ENCODE peak calls at places on chromosomes 7 and 10, in nine cellular contexts. G is HS-5; U is hypothalamus; V is GM12865; E is CD4-positive, alpha-beta T cell; M is kidney tubule cell; P is NCI-H748 treated with DMSO at 0.1 percent for 48 hours; H is body of pancreas; T is HTR-8/SVneo. O is an unnamed sample.

GRCh38 chr7:158710651-158711102 is 6.1 kb upstream of the NCAPG2 start:
- DNase-seq in G (no peak), U (no peak), V (peak), E (no peak), M (no peak), P (no peak), H (no peak), T (no peak), O (no peak)

GRCh38 chr10:130897815-130898214 is 413.7 kb downstream of the TCERG1L start:
- DNase-seq in G (no peak), U (no peak), V (no peak), E (no peak), M (no peak), P (no peak), H (no peak), T (no peak), O (no peak)

GRCh38 chr7:42161723-42162122 is 75.3 kb downstream of the GLI3 start:
- DNase-seq in G (no peak), U (no peak), V (no peak), E (no peak), M (no peak), P (no peak), H (no peak), T (no peak), O (no peak)

GRCh38 chr7:91263359-91264082 is 712 bp upstream of the FZD1 start:
- DNase-seq in G (no peak), U (peak), V (peak), E (no peak), M (peak), P (peak), H (peak), T (no peak), O (no peak)

GRCh38 chr7:15921576-15921975 is 235.1 kb upstream of the MEOX2 start:
- DNase-seq in G (peak), U (no peak), V (no peak), E (no peak), M (no peak), P (no peak), H (no peak), T (peak), O (no peak)

GRCh38 chr10:12351447-12351846 is 2.1 kb downstream of the CAMK1D start:
- DNase-seq in G (no peak), U (no peak), V (peak), E (no peak), M (no peak), P (peak), H (no peak), T (no peak), O (no peak)

GRCh38 chr10:983951-984705 is 4.1 kb upstream of the GTPBP4 start:
- DNase-seq in G (no peak), U (no peak), V (no peak), E (no peak), M (peak), P (no peak), H (no peak), T (no peak), O (no peak)

GRCh38 chr7:34821965-34822558 is 164.0 kb downstream of the NPSR1 start:
- DNase-seq in G (no peak), U (no peak), V (no peak), E (no peak), M (no peak), P (no peak), H (no peak), T (no peak), O (no peak)

GRCh38 chr7:148882668-148883232 is 1.3 kb downstream of the EZH2 start:
- DNase-seq in G (no peak), U (no peak), V (no peak), E (no peak), M (no peak), P (no peak), H (no peak), T (no peak), O (peak)

GRCh38 chr7:23397241-23397640 is 73.0 kb downstream of the IGF2BP3 start:
- DNase-seq in G (no peak), U (no peak), V (no peak), E (no peak), M (no peak), P (no peak), H (no peak), T (no peak), O (no peak)

GRCh38 chr7:46178685-46179084 is 257.6 kb upstream of the IGFBP3 start:
- DNase-seq in G (peak), U (no peak), V (no peak), E (no peak), M (peak), P (no peak), H (no peak), T (no peak), O (no peak)

GRCh38 chr10:91860885-91861284 is 48.4 kb downstream of the FGFBP3 start:
- DNase-seq in G (no peak), U (no peak), V (no peak), E (no peak), M (no peak), P (no peak), H (no peak), T (no peak), O (no peak)

GRCh38 chr7:155168607-155169006 is 98.5 kb downstream of the HTR5A start:
- DNase-seq in G (no peak), U (no peak), V (no peak), E (no peak), M (no peak), P (no peak), H (no peak), T (no peak), O (no peak)

GRCh38 chr7:129958643-129959479 is 6.1 kb upstream of the UBE2H start:
- DNase-seq in G (peak), U (peak), V (no peak), E (no peak), M (peak), P (no peak), H (peak), T (peak), O (no peak)

GRCh38 chr7:87797798-87798403 is 78.3 kb downstream of the SLC25A40 start:
- DNase-seq in G (peak), U (no peak), V (peak), E (no peak), M (peak), P (peak), H (no peak), T (peak), O (no peak)

GRCh38 chr7:47693161-47693740 is 111.3 kb upstream of the TNS3 start:
- DNase-seq in G (peak), U (no peak), V (no peak), E (no peak), M (peak), P (no peak), H (no peak), T (no peak), O (no peak)

GRCh38 chr10:122859527-122859926 is 13.9 kb upstream of the CUZD1 start:
- DNase-seq in G (no peak), U (no peak), V (no peak), E (no peak), M (no peak), P (no peak), H (no peak), T (no peak), O (no peak)

GRCh38 chr7:101977249-101977648 is 159.8 kb downstream of the CUX1 start:
- DNase-seq in G (no peak), U (no peak), V (no peak), E (no peak), M (no peak), P (no peak), H (no peak), T (no peak), O (no peak)

GRCh38 chr7:91089382-91089963 is 174.8 kb upstream of the FZD1 start:
- DNase-seq in G (no peak), U (no peak), V (peak), E (no peak), M (peak), P (peak), H (no peak), T (no peak), O (no peak)

GRCh38 chr10:79093658-79094411 is 25.1 kb downstream of the ZMIZ1 start:
- DNase-seq in G (no peak), U (no peak), V (peak), E (no peak), M (no peak), P (no peak), H (peak), T (no peak), O (no peak)

GRCh38 chr10:70532554-70533188 is 54.1 kb downstream of the PALD1 start:
- DNase-seq in G (no peak), U (no peak), V (no peak), E (no peak), M (no peak), P (no peak), H (no peak), T (no peak), O (no peak)

GRCh38 chr7:20417260-20417659 is 86.6 kb downstream of the ITGB8 start:
- DNase-seq in G (no peak), U (no peak), V (no peak), E (no peak), M (no peak), P (no peak), H (no peak), T (no peak), O (no peak)

GRCh38 chr7:84236398-84236797 is 41.8 kb upstream of the SEMA3A start:
- DNase-seq in G (peak), U (no peak), V (no peak), E (no peak), M (peak), P (no peak), H (no peak), T (no peak), O (no peak)

GRCh38 chr10:114350751-114351150 is 53.6 kb downstream of the AFAP1L2 start:
- DNase-seq in G (no peak), U (no peak), V (no peak), E (no peak), M (no peak), P (no peak), H (no peak), T (no peak), O (no peak)

GRCh38 chr10:77763453-77764430 is 126.1 kb upstream of the KCNMA1 start:
- DNase-seq in G (no peak), U (no peak), V (peak), E (no peak), M (peak), P (no peak), H (no peak), T (no peak), O (no peak)

GRCh38 chr10:114271779-114272167 is 32.7 kb downstream of the VWA2 start:
- DNase-seq in G (peak), U (no peak), V (no peak), E (no peak), M (peak), P (no peak), H (no peak), T (peak), O (no peak)

GRCh38 chr7:80134536-80135305 is at the start of gene GNAI1:
- DNase-seq in G (no peak), U (peak), V (peak), E (no peak), M (peak), P (peak), H (peak), T (peak), O (peak)

GRCh38 chr7:149367417-149367816 is 93.4 kb downstream of the ZNF777 start:
- DNase-seq in G (no peak), U (no peak), V (no peak), E (no peak), M (no peak), P (no peak), H (no peak), T (no peak), O (no peak)

GRCh38 chr7:16078076-16078952 is 343.0 kb downstream of the CRPPA start:
- DNase-seq in G (peak), U (no peak), V (peak), E (no peak), M (peak), P (peak), H (peak), T (peak), O (peak)

GRCh38 chr7:121057878-121058277 is 69.4 kb downstream of the CPED1 start:
- DNase-seq in G (no peak), U (no peak), V (no peak), E (no peak), M (no peak), P (no peak), H (no peak), T (no peak), O (no peak)

O was measured in NCI-H187.